ENCODE peak calls at places on chromosome 17, in nine cellular contexts. X, G, F, R, D, A, P, S and H are unnamed samples.

GRCh38 chr17:41308918-41309359 is at the start of gene KRTAP16-1:
- DNase-seq in X (no peak), G (no peak), F (no peak), R (no peak), D (no peak), A (no peak), P (no peak), S (no peak), H (no peak)

GRCh38 chr17:38921756-38922411 is 3.5 kb upstream of the LASP1NB start:
- DNase-seq in X (no peak), G (no peak), F (peak), R (no peak), D (no peak), A (no peak), P (no peak), S (no peak), H (no peak)

GRCh38 chr17:16107165-16107770 is 107.6 kb downstream of the TTC19 start:
- DNase-seq in X (no peak), G (no peak), F (no peak), R (no peak), D (no peak), A (no peak), P (no peak), S (no peak), H (no peak)

GRCh38 chr17:75864448-75864871 is 9.3 kb upstream of the WBP2 start:
- DNase-seq in X (peak), G (peak), F (peak), R (no peak), D (no peak), A (no peak), P (no peak), S (peak), H (peak)

GRCh38 chr17:77696151-77696719 is 262.3 kb upstream of the TNRC6C start:
- DNase-seq in X (no peak), G (no peak), F (peak), R (no peak), D (no peak), A (no peak), P (no peak), S (no peak), H (no peak)

GRCh38 chr17:60618854-60619253 is 18.9 kb downstream of the PPM1D start:
- DNase-seq in X (no peak), G (no peak), F (no peak), R (no peak), D (no peak), A (no peak), P (no peak), S (no peak), H (no peak)

GRCh38 chr17:17693253-17693954 is 12.1 kb downstream of the RAI1 start:
- DNase-seq in X (no peak), G (no peak), F (peak), R (peak), D (no peak), A (no peak), P (no peak), S (peak), H (no peak)

GRCh38 chr17:32187276-32187675 is 45.0 kb downstream of the RHOT1 start:
- DNase-seq in X (no peak), G (no peak), F (no peak), R (no peak), D (no peak), A (no peak), P (no peak), S (no peak), H (no peak)

GRCh38 chr17:66649818-66650489 is 185.0 kb upstream of the CACNG5 start:
- DNase-seq in X (no peak), G (no peak), F (no peak), R (no peak), D (no peak), A (no peak), P (no peak), S (no peak), H (no peak)

GRCh38 chr17:8825802-8826201 is 26.6 kb upstream of the MFSD6L start:
- DNase-seq in X (no peak), G (no peak), F (no peak), R (no peak), D (no peak), A (no peak), P (no peak), S (no peak), H (no peak)

GRCh38 chr17:49497147-49498036 is 2.3 kb downstream of the NGFR start:
- DNase-seq in X (peak), G (no peak), F (peak), R (no peak), D (no peak), A (no peak), P (peak), S (no peak), H (no peak)

GRCh38 chr17:80952291-80952690 is 39.4 kb upstream of the CHMP6 start:
- DNase-seq in X (no peak), G (no peak), F (no peak), R (no peak), D (no peak), A (no peak), P (no peak), S (no peak), H (no peak)

GRCh38 chr17:45992175-45992574 is 6.9 kb upstream of the STH start:
- DNase-seq in X (no peak), G (no peak), F (no peak), R (no peak), D (no peak), A (no peak), P (no peak), S (no peak), H (no peak)

GRCh38 chr17:13869301-13869700 is 200.0 kb upstream of the COX10 start:
- DNase-seq in X (no peak), G (no peak), F (no peak), R (no peak), D (no peak), A (no peak), P (no peak), S (no peak), H (no peak)

GRCh38 chr17:17729620-17730249 is 48.5 kb downstream of the RAI1 start:
- DNase-seq in X (peak), G (peak), F (peak), R (no peak), D (no peak), A (no peak), P (peak), S (no peak), H (peak)

GRCh38 chr17:48023408-48024148 is 14.0 kb downstream of the COPZ2 start:
- DNase-seq in X (no peak), G (peak), F (peak), R (peak), D (no peak), A (no peak), P (peak), S (peak), H (no peak)

GRCh38 chr17:48472485-48473281 is 42.7 kb upstream of the SKAP1 start:
- DNase-seq in X (no peak), G (peak), F (peak), R (peak), D (no peak), A (no peak), P (no peak), S (peak), H (no peak)

GRCh38 chr17:76199466-76199865 is 40.8 kb downstream of the RNF157 start:
- DNase-seq in X (peak), G (no peak), F (no peak), R (no peak), D (no peak), A (no peak), P (no peak), S (no peak), H (no peak)

GRCh38 chr17:44211281-44212265 is 7.9 kb downstream of the UBTF start:
- DNase-seq in X (no peak), G (no peak), F (no peak), R (no peak), D (no peak), A (no peak), P (no peak), S (no peak), H (no peak)

GRCh38 chr17:46742539-46743270 is 75.8 kb downstream of the WNT3 start:
- DNase-seq in X (no peak), G (no peak), F (no peak), R (no peak), D (no peak), A (no peak), P (no peak), S (no peak), H (no peak)

GRCh38 chr17:4566785-4567184 is 6.4 kb upstream of the GGT6 start:
- DNase-seq in X (peak), G (peak), F (peak), R (peak), D (no peak), A (peak), P (peak), S (no peak), H (peak)

GRCh38 chr17:37465058-37465616 is 24.6 kb upstream of the DUSP14 start:
- DNase-seq in X (no peak), G (no peak), F (no peak), R (no peak), D (no peak), A (no peak), P (no peak), S (no peak), H (no peak)

GRCh38 chr17:33689725-33690124 is 396.6 kb upstream of the ASIC2 start:
- DNase-seq in X (no peak), G (no peak), F (peak), R (no peak), D (no peak), A (no peak), P (no peak), S (no peak), H (no peak)

GRCh38 chr17:48456584-48456983 is 26.6 kb upstream of the SKAP1 start:
- DNase-seq in X (no peak), G (no peak), F (peak), R (no peak), D (no peak), A (no peak), P (no peak), S (no peak), H (no peak)

GRCh38 chr17:4480929-4481898 is 17.5 kb upstream of the SPNS2 start:
- DNase-seq in X (peak), G (peak), F (no peak), R (no peak), D (no peak), A (no peak), P (no peak), S (no peak), H (peak)

GRCh38 chr17:65013613-65014391 is 42.7 kb downstream of the GNA13 start:
- DNase-seq in X (no peak), G (peak), F (no peak), R (no peak), D (no peak), A (no peak), P (no peak), S (no peak), H (peak)

GRCh38 chr17:14427914-14428639 is 127.2 kb downstream of the HS3ST3B1 start:
- DNase-seq in X (peak), G (peak), F (no peak), R (no peak), D (no peak), A (no peak), P (no peak), S (no peak), H (no peak)